ENCODE peak calls at places on chromosomes 12 and 14, in four cellular contexts. S is WTC11, C is GM12878, H is K562. U is an unnamed sample.

GRCh38 chr12:26918321-26919215 is 19.2 kb downstream of the INTS13 start:
- DNase-seq in S (no peak), C (no peak), H (no peak), U (no peak)

GRCh38 chr12:116130431-116130830 is 147.1 kb downstream of the MED13L start:
- DNase-seq in S (no peak), C (no peak), H (peak), U (no peak)

GRCh38 chr12:103542078-103542477 is 45.0 kb upstream of the STAB2 start:
- DNase-seq in S (no peak), C (no peak), H (no peak), U (no peak)

GRCh38 chr14:56118611-56119181 is 485 bp downstream of the PELI2 start:
- DNase-seq in S (no peak), C (no peak), H (no peak), U (no peak)

GRCh38 chr12:20657496-20657895 is 37.6 kb upstream of the SLCO1C1 start:
- DNase-seq in S (no peak), C (no peak), H (no peak), U (peak)

GRCh38 chr14:23984891-23985607 is 3.7 kb upstream of the DHRS4L2 start:
- DNase-seq in S (no peak), C (no peak), H (no peak), U (peak)

GRCh38 chr12:8156416-8156815 is 399 bp upstream of the ZNF705A start:
- DNase-seq in S (no peak), C (no peak), H (no peak), U (no peak)

GRCh38 chr14:21171128-21171527 is 15.3 kb upstream of the OR5AU1 start:
- DNase-seq in S (no peak), C (no peak), H (no peak), U (no peak)

GRCh38 chr12:92759634-92760268 is 57.0 kb downstream of the PLEKHG7 start:
- DNase-seq in S (no peak), C (no peak), H (peak), U (no peak)

GRCh38 chr14:73249564-73250316 is 12.4 kb downstream of the PAPLN start:
- DNase-seq in S (no peak), C (no peak), H (no peak), U (no peak)

GRCh38 chr14:61565181-61565580 is 130.1 kb upstream of the HIF1A start:
- DNase-seq in S (no peak), C (no peak), H (no peak), U (no peak)

GRCh38 chr12:11723993-11724392 is 74.5 kb downstream of the ETV6 start:
- DNase-seq in S (no peak), C (no peak), H (no peak), U (no peak)

GRCh38 chr14:76640923-76641395 is 120.3 kb upstream of the VASH1 start:
- DNase-seq in S (no peak), C (no peak), H (no peak), U (no peak)
- TF ChIP-seq TCF7 in S (no peak), C (no peak), H (no peak), U (no peak)

DNA sequence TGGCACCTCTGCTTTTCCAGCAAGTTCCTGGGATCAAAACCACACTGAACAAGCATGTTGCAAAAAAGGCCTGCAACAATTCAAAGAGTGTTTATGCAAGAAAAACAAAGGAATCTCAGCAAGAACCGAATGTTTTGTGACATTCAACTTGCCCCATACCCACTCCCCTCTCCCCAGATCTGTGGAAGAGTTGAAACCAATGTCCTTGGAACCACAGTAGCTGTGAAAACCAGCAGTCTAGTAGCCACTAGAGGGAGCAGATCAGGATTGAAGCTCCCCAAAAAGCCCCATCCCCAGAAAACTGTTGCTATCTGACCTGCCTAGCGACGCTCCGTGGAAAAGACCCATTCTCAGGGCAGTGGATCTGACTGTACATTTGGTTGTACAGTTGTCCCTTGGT is 27.1 kb downstream of the PRKAB1 start:
- DNase-seq in S (peak), C (no peak), H (peak), U (peak)
- TF ChIP-seq TCF7 in S (no peak), C (no peak), H (no peak), U (no peak)

GRCh38 chr14:47240755-47241437 is 434.5 kb downstream of the MDGA2 start:
- DNase-seq in S (no peak), C (no peak), H (no peak), U (no peak)
- TF ChIP-seq TCF7 in S (no peak), C (no peak), H (no peak), U (no peak)

GRCh38 chr14:38290601-38291190 is 34.8 kb upstream of the CLEC14A start:
- DNase-seq in S (no peak), C (no peak), H (no peak), U (peak)
- TF ChIP-seq TCF7 in S (no peak), C (no peak), H (no peak), U (peak)

DNA sequence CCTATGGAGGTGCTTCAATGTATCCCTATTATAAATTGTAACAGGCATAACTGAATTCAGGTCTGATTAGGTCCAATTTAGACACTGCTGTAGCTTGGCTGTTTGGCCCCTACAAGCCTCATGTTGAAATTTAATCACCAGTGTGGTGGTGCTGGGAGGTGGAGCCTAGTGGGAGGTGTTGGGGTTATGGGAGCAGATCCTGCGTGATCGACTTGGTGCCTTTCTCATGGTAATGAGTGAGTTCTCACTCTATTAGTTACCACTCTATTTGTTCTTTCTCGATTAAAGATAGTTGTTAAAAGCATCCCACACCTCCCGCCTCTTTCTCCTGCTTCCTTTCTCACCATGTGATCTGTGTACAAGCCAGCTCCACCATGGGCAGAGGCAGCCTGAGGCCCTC is 122.1 kb downstream of the FOXA1 start:
- DNase-seq in S (no peak), C (no peak), H (no peak), U (no peak)
- TF ChIP-seq TCF7 in S (no peak), C (no peak), H (no peak), U (no peak)